ENCODE peak calls at places on chromosomes 7 and 10, in four cellular contexts. Y is HCT116, S is K562, H is H1. L is an unnamed sample. For H3K4me1, the result is how much of the 10 kb centered on the place peaks cover.

GRCh38 chr7:39609084-39609461 is 14.3 kb upstream of the RALA start:
- DNase-seq in Y (no peak), S (no peak), H (no peak), L (no peak)

GRCh38 chr10:122276611-122277205 is 5.6 kb downstream of the BTBD16 start:
- DNase-seq in Y (peak), S (peak), H (no peak), L (no peak)

GRCh38 chr10:97519342-97519741 is 20.6 kb downstream of the UBTD1 start:
- DNase-seq in Y (no peak), S (no peak), H (no peak), L (no peak)

GRCh38 chr10:3538850-3539531 is 246.0 kb downstream of the KLF6 start:
- DNase-seq in Y (no peak), S (peak), H (peak), L (peak)

GRCh38 chr7:157540606-157541294 is 203.9 kb downstream of the DNAJB6 start:
- DNase-seq in Y (no peak), S (no peak), H (no peak), L (no peak)

GRCh38 chr7:22256702-22257101 is 100.3 kb downstream of the RAPGEF5 start:
- DNase-seq in Y (no peak), S (no peak), H (no peak), L (no peak)

GRCh38 chr7:158296798-158297104 is 290.9 kb downstream of the PTPRN2 start:
- DNase-seq in Y (no peak), S (no peak), H (no peak), L (no peak)

GRCh38 chr7:42642699-42643098 is 269.2 kb downstream of the C7orf25 start:
- DNase-seq in Y (no peak), S (no peak), H (no peak), L (no peak)

GRCh38 chr10:17344206-17344605 is 110.2 kb downstream of the ST8SIA6 start:
- DNase-seq in Y (no peak), S (no peak), H (no peak), L (no peak)

GRCh38 chr7:82723411-82723810 is 279.8 kb upstream of the CACNA2D1 start:
- DNase-seq in Y (no peak), S (no peak), H (no peak), L (no peak)

GRCh38 chr7:139453673-139454321 is 29.7 kb downstream of the KLRG2 start:
- DNase-seq in Y (no peak), S (no peak), H (no peak), L (no peak)

GRCh38 chr7:135420786-135421185 is 89.1 kb downstream of the CNOT4 start:
- DNase-seq in Y (no peak), S (no peak), H (no peak), L (no peak)

GRCh38 chr10:125157473-125157865 is 2.9 kb downstream of the CTBP2 start:
- DNase-seq in Y (no peak), S (no peak), H (no peak), L (no peak)

GRCh38 chr7:2637505-2638223 is 5.9 kb downstream of the TTYH3 start:
- DNase-seq in Y (no peak), S (no peak), H (no peak), L (no peak)

GRCh38 chr7:33418251-33418701 is 288.9 kb downstream of the BBS9 start:
- DNase-seq in Y (no peak), S (no peak), H (peak), L (peak)

GRCh38 chr7:82057476-82057875 is 287.6 kb upstream of the HGF start:
- DNase-seq in Y (no peak), S (no peak), H (no peak), L (no peak)

GRCh38 chr7:45457591-45457990 is 116.6 kb upstream of the ADCY1 start:
- DNase-seq in Y (no peak), S (no peak), H (no peak), L (no peak)

GRCh38 chr7:134729895-134730294 is 49.5 kb upstream of the CALD1 start:
- DNase-seq in Y (no peak), S (no peak), H (no peak), L (no peak)

GRCh38 chr10:87973635-87974034 is 110.2 kb downstream of the PTEN start:
- DNase-seq in Y (no peak), S (no peak), H (peak), L (peak)

GRCh38 chr7:15977663-15978062 is 291.2 kb upstream of the MEOX2 start:
- DNase-seq in Y (no peak), S (no peak), H (no peak), L (no peak)

GRCh38 chr7:100677308-100678095 is 4.0 kb downstream of the GNB2 start:
- DNase-seq in Y (no peak), S (no peak), H (no peak), L (no peak)

GRCh38 chr7:2622869-2623697 is 8.7 kb upstream of the TTYH3 start:
- DNase-seq in Y (no peak), S (no peak), H (no peak), L (no peak)

GRCh38 chr10:13669182-13669860 is 82.6 kb downstream of the PRPF18 start:
- DNase-seq in Y (no peak), S (no peak), H (no peak), L (no peak)

GRCh38 chr10:70567603-70568002 is 34.9 kb downstream of the PRF1 start:
- DNase-seq in Y (no peak), S (no peak), H (no peak), L (no peak)

GRCh38 chr7:80054356-80054755 is 80.3 kb upstream of the GNAI1 start:
- DNase-seq in Y (no peak), S (no peak), H (no peak), L (no peak)

GRCh38 chr7:50166997-50167961 is 74.2 kb upstream of the ZPBP start:
- DNase-seq in Y (no peak), S (no peak), H (no peak), L (no peak)

GRCh38 chr7:4837814-4838625 is 23.8 kb downstream of the PAPOLB start:
- DNase-seq in Y (no peak), S (no peak), H (no peak), L (no peak)

GRCh38 chr7:1964913-1965578 is 267.7 kb downstream of the MAD1L1 start:
- DNase-seq in Y (no peak), S (no peak), H (no peak), L (no peak)

GRCh38 chr7:65448824-65449504 is 75.3 kb downstream of the ZNF92 start:
- DNase-seq in Y (no peak), S (no peak), H (no peak), L (no peak)

GRCh38 chr7:150941351-150941982 is 36.7 kb downstream of the KCNH2 start:
- DNase-seq in Y (no peak), S (no peak), H (no peak), L (no peak)

GRCh38 chr10:3902054-3902808 is 117.2 kb upstream of the KLF6 start:
- DNase-seq in Y (no peak), S (no peak), H (no peak), L (no peak)

GRCh38 chr10:29621161-29621560 is 13.6 kb downstream of the SVIL start:
- DNase-seq in Y (no peak), S (no peak), H (no peak), L (peak)

GRCh38 chr10:126017961-126018560 is 121.7 kb downstream of the FANK1 start:
- DNase-seq in Y (no peak), S (no peak), H (no peak), L (no peak)

GRCh38 chr10:105545101-105545500 is 904.0 kb downstream of the SORCS3 start:
- DNase-seq in Y (no peak), S (no peak), H (no peak), L (no peak)

GRCh38 chr7:37724732-37725131 is 41.2 kb downstream of the GPR141 start:
- DNase-seq in Y (no peak), S (no peak), H (no peak), L (no peak)

GRCh38 chr10:14409247-14409646 is 78.5 kb upstream of the FRMD4A start:
- DNase-seq in Y (no peak), S (no peak), H (no peak), L (no peak)

GRCh38 chr10:7243873-7244272 is 167.0 kb downstream of the SFMBT2 start:
- DNase-seq in Y (no peak), S (no peak), H (no peak), L (no peak)

GRCh38 chr10:115093286-115093775 is at the start of gene ATRNL1:
- DNase-seq in Y (no peak), S (no peak), H (no peak), L (peak)

GRCh38 chr10:33314788-33315561 is 19.5 kb downstream of the NRP1 start:
- DNase-seq in Y (no peak), S (no peak), H (no peak), L (no peak)

GRCh38 chr7:138979226-138979979 is 1.8 kb downstream of the KIAA1549 start:
- DNase-seq in Y (peak), S (no peak), H (no peak), L (no peak)

DNA sequence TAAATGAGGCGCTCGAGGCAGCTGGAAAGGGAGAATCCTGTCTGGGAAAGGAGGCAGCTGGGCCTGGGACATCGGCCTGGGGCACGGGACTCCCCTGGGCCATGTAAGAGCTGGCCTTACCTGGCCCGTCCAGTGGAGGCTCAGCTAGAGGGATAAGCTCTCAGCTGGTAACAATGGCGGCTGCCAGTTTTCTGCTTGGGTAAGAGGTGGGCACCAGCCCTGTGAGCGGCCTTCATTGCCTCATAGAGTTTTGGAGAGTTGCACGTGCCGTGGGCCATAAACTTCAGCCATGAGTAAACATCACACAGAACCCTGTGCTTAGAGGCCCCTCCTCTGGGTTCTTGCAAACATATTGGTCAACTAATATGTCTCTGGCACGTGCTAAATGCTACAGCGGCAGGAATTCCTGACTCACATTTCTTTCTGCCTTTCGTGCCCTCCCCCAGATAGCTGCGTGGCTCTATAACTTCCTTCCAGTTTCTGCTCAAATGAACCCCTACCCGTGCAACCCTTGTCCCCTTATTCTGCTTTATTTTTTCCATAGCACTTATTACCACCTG is 103.9 kb upstream of the LEP start:
- DNase-seq in Y (no peak), S (no peak), H (no peak), L (no peak)
- TF ChIP-seq YY1 in Y (no peak), S (no peak), H (no peak), L (no peak)

GRCh38 chr7:144818516-144818915 is 17.3 kb downstream of the TPK1 start:
- DNase-seq in Y (no peak), S (no peak), H (no peak), L (no peak)
- H3K4me1 ChIP-seq in Y (under half), S (under half), H (under half), L (under half)

DNA sequence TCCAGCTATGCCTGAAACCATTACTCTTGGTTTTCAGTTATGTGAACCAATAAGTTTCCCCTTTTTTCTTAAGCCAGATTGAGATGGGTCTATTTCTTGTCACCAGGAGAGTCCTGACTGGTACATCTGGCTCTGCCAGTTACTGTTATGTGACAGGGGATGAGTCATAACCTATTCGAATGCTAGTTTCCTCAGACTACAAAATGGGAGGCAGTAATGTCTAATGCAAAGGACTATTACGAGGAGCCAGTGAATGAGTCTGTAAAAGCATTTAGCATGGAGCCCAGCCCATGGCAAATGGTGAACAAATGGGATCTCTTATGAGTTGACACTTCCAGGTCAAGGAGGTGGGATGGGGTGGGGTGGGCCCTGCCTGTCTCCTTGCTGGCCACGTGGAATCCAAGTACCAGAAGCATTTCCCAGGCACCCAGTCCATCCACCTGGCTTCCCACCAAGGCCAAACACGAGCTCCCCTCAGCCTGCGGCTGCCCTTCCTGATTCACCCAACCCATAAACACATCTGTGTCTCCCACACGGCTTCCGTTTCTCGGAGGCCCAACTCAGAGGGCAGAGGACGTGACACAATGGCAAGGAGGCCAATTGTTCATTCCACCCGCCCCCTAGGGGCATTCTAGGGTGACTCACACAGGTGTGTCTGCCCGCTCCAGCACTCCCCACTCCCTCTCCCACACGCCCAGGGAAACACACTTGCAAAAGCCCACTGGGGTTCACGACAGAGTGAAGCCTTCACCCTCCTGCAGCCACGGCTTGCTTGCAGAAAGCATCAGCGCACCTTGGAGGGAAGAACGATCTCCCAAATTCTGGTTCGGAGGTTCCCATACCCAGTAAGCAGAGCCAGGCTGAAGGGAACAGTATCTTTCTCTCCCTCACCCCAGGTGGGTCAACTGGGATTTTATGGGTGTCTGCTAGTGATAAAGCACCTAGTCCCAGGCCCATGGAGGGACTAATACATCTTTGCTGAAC is 109.8 kb downstream of the SH3PXD2A start:
- DNase-seq in Y (peak), S (no peak), H (no peak), L (no peak)
- H3K9ac ChIP-seq in Y (peak), S (no peak), H (no peak), L (no peak)

GRCh38 chr10:129792864-129793263 is 171.2 kb downstream of the EBF3 start:
- DNase-seq in Y (no peak), S (no peak), H (no peak), L (no peak)
- TF ChIP-seq YY1 in Y (no peak), S (no peak), H (no peak), L (no peak)

GRCh38 chr10:99975942-99976809 is 33.6 kb downstream of the DNMBP start:
- DNase-seq in Y (no peak), S (no peak), H (no peak), L (no peak)
- H3K4me1 ChIP-seq in Y (half or more), S (under half), H (under half), L (under half)

DNA sequence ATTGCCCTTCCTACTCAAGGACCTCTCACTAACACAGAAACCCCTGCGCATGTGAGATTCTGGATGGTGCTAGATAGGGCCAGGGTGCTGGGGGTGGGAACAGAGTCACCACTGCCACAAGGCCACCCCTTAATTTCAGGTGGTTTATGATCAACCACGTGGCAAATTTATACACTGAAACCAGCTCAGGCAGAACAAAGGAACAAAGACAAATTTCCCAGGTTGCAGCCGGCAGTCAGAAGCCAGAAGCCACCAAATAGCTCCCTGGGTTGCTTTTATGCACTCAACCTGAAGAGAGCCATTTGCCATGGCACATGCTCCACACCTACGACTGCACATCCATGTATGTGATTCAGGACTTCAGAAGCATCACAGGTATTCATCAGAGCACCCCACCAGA is 2.5 kb downstream of the VOPP1 start:
- DNase-seq in Y (no peak), S (no peak), H (no peak), L (no peak)
- H3K9ac ChIP-seq in Y (no peak), S (no peak), H (no peak), L (peak)

GRCh38 chr10:62239994-62240393 is 28.6 kb downstream of the RTKN2 start:
- DNase-seq in Y (no peak), S (no peak), H (no peak), L (no peak)
- TF ChIP-seq YY1 in Y (no peak), S (no peak), H (no peak), L (no peak)

DNA sequence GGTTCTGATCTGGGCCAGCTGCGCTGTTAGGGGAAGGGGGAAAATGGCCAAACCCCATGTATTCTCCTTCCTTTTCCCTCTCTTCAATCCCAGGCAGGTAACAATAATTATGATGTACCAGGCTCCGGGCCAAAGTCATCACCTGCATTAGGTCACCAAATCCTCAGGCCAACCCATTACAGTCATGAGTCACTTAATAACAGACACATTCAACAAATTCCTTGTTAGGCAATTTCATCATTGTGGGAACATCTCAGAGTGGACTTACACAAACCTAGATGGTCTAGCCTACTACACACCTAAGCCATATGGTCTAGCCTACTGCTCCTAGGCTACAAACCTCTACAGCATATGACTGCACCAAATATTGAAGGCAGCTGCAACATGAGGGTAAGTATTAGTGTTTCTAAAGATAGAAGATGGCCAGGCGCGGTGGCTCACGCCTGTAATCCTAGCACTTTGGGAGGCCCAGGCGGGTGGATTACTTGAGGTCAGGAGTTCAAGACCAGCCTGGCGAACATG is 2.2 kb upstream of the HSPB1 start:
- DNase-seq in Y (peak), S (no peak), H (no peak), L (no peak)
- H3K4me1 ChIP-seq in Y (half or more), S (half or more), H (under half), L (under half)

GRCh38 chr7:155950898-155951553 is 138.8 kb upstream of the SHH start:
- DNase-seq in Y (no peak), S (no peak), H (no peak), L (no peak)
- H3K9ac ChIP-seq in Y (peak), S (no peak), H (no peak), L (no peak)

L was measured in NT2/D1.